ENCODE peak calls at places on chromosomes 4 and X, in six cellular contexts. Z is AG04450, K is psoas muscle, N is glutamatergic neuron, H is endothelial cell, A is neural progenitor cell. M is an unnamed sample.

GRCh38 chr4:134627386-134627785 is 425.8 kb upstream of the PABPC4L start:
- DNase-seq in Z (no peak), K (no peak), N (no peak), H (no peak), A (no peak), M (no peak)

GRCh38 chrX:18898517-18898916 is 85.4 kb downstream of the PHKA2 start:
- DNase-seq in Z (no peak), K (no peak), N (no peak), H (no peak), A (no peak), M (no peak)

GRCh38 chr4:45100936-45101818 is 374.8 kb upstream of the GNPDA2 start:
- DNase-seq in Z (no peak), K (no peak), N (no peak), H (no peak), A (no peak), M (no peak)

GRCh38 chrX:30874851-30875250 is 14.2 kb downstream of the TAB3 start:
- DNase-seq in Z (no peak), K (no peak), N (no peak), H (no peak), A (no peak), M (no peak)

GRCh38 chr4:26717332-26717731 is 133.4 kb downstream of the TBC1D19 start:
- DNase-seq in Z (peak), K (no peak), N (no peak), H (no peak), A (no peak), M (no peak)

GRCh38 chr4:109091754-109092409 is 210.6 kb downstream of the COL25A1 start:
- DNase-seq in Z (no peak), K (no peak), N (no peak), H (no peak), A (no peak), M (no peak)

GRCh38 chr4:93710101-93710846 is 118.3 kb upstream of the ATOH1 start:
- DNase-seq in Z (no peak), K (no peak), N (peak), H (peak), A (peak), M (no peak)

GRCh38 chrX:131068945-131069719 is 11.0 kb downstream of the ARHGAP36 start:
- DNase-seq in Z (no peak), K (no peak), N (peak), H (peak), A (peak), M (no peak)

GRCh38 chr4:94559351-94559806 is 107.6 kb downstream of the PDLIM5 start:
- DNase-seq in Z (no peak), K (no peak), N (no peak), H (no peak), A (no peak), M (no peak)

GRCh38 chr4:26748805-26749204 is 111.8 kb upstream of the STIM2 start:
- DNase-seq in Z (no peak), K (no peak), N (no peak), H (no peak), A (no peak), M (no peak)

GRCh38 chr4:113686950-113687718 is 74.4 kb downstream of the CAMK2D start:
- DNase-seq in Z (no peak), K (no peak), N (no peak), H (no peak), A (no peak), M (no peak)

GRCh38 chr4:3233391-3234071 is 15.4 kb upstream of the MSANTD1 start:
- DNase-seq in Z (no peak), K (no peak), N (no peak), H (no peak), A (no peak), M (no peak)

GRCh38 chr4:183837222-183837621 is 67.9 kb upstream of the STOX2 start:
- DNase-seq in Z (no peak), K (no peak), N (no peak), H (no peak), A (no peak), M (no peak)

GRCh38 chrX:47311857-47312774 is 58.3 kb upstream of the ZNF157 start:
- DNase-seq in Z (peak), K (no peak), N (peak), H (peak), A (peak), M (peak)

GRCh38 chrX:122220644-122221373 is 963.3 kb upstream of the GRIA3 start:
- DNase-seq in Z (no peak), K (no peak), N (peak), H (no peak), A (peak), M (no peak)

GRCh38 chrX:8879750-8880149 is 78.6 kb upstream of the FAM9A start:
- DNase-seq in Z (no peak), K (no peak), N (peak), H (peak), A (peak), M (no peak)
- TF ChIP-seq CTCF in Z (peak), K (no peak), N (peak), H (peak), A (peak), M (peak)

GRCh38 chr4:170226288-170226687 is 136.5 kb upstream of the AADAT start:
- DNase-seq in Z (no peak), K (no peak), N (no peak), H (no peak), A (no peak), M (no peak)
- TF ChIP-seq CTCF in Z (no peak), K (no peak), N (no peak), H (no peak), A (no peak), M (no peak)

GRCh38 chr4:74042681-74043080 is 4.2 kb upstream of the CXCL3 start:
- DNase-seq in Z (no peak), K (no peak), N (no peak), H (no peak), A (no peak), M (no peak)
- TF ChIP-seq CTCF in Z (no peak), K (no peak), N (no peak), H (no peak), A (no peak), M (no peak)

GRCh38 chrX:12378706-12379105 is 240.4 kb downstream of the FRMPD4 start:
- DNase-seq in Z (no peak), K (no peak), N (no peak), H (no peak), A (no peak), M (no peak)

GRCh38 chrX:12379666-12380065 is 241.4 kb downstream of the FRMPD4 start:
- DNase-seq in Z (no peak), K (no peak), N (no peak), H (no peak), A (no peak), M (no peak)

GRCh38 chrX:12378263-12378662 is 240.0 kb downstream of the FRMPD4 start:
- DNase-seq in Z (no peak), K (no peak), N (no peak), H (no peak), A (no peak), M (no peak)

GRCh38 chrX:12383196-12383595 is 244.9 kb downstream of the FRMPD4 start:
- DNase-seq in Z (no peak), K (no peak), N (no peak), H (no peak), A (peak), M (no peak)
- TF ChIP-seq CTCF in Z (peak), K (no peak), N (no peak), H (no peak), A (peak), M (no peak)

GRCh38 chr4:31793907-31794306 is 1073.7 kb downstream of the PCDH7 start:
- DNase-seq in Z (no peak), K (no peak), N (no peak), H (no peak), A (no peak), M (no peak)
- TF ChIP-seq CTCF in Z (peak), K (peak), N (peak), H (peak), A (peak), M (no peak)

GRCh38 chr4:15362541-15362940 is 65.3 kb upstream of the C1QTNF7 start:
- DNase-seq in Z (no peak), K (no peak), N (no peak), H (no peak), A (no peak), M (no peak)
- TF ChIP-seq CTCF in Z (no peak), K (no peak), N (no peak), H (no peak), A (no peak), M (no peak)

GRCh38 chrX:114626323-114626722 is 42.4 kb downstream of the HTR2C start:
- DNase-seq in Z (no peak), K (no peak), N (no peak), H (no peak), A (peak), M (no peak)
- TF ChIP-seq CTCF in Z (peak), K (peak), N (peak), H (peak), A (peak), M (no peak)